ENCODE peak calls at places on chromosomes 7 and 10, in four cellular contexts. G is right cardiac atrium, K is adrenal gland, L is H1. Y is an unnamed sample.

GRCh38 chr10:103665439-103665838 is 171.9 kb downstream of the NEURL1 start:
- DNase-seq in K (no peak), L (no peak), G (peak), Y (no peak)

GRCh38 chr7:124084024-124084423 is 51.2 kb upstream of the TMEM229A start:
- DNase-seq in K (no peak), L (no peak), G (no peak), Y (no peak)

GRCh38 chr7:126993626-126994213 is 259.0 kb downstream of the GRM8 start:
- DNase-seq in L (no peak), G (no peak), K (no peak), Y (no peak)

GRCh38 chr10:12444981-12445700 is 95.8 kb downstream of the CAMK1D start:
- DNase-seq in G (no peak), L (no peak), K (no peak), Y (no peak)

GRCh38 chr7:92794386-92794785 is 42.0 kb downstream of the CDK6 start:
- DNase-seq in K (no peak), G (no peak), L (no peak), Y (no peak)

GRCh38 chr7:79398145-79398749 is 55.2 kb downstream of the MAGI2 start:
- DNase-seq in L (no peak), G (no peak), K (no peak), Y (no peak)

GRCh38 chr10:126597206-126597605 is 73.3 kb downstream of the C10orf90 start:
- DNase-seq in K (no peak), G (no peak), L (no peak), Y (no peak)

GRCh38 chr10:78829570-78829969 is 239.2 kb upstream of the ZMIZ1 start:
- DNase-seq in G (no peak), K (no peak), L (no peak), Y (no peak)

GRCh38 chr7:87450706-87451105 is 24.8 kb downstream of the ABCB4 start:
- DNase-seq in G (no peak), L (no peak), K (no peak), Y (no peak)

DNA sequence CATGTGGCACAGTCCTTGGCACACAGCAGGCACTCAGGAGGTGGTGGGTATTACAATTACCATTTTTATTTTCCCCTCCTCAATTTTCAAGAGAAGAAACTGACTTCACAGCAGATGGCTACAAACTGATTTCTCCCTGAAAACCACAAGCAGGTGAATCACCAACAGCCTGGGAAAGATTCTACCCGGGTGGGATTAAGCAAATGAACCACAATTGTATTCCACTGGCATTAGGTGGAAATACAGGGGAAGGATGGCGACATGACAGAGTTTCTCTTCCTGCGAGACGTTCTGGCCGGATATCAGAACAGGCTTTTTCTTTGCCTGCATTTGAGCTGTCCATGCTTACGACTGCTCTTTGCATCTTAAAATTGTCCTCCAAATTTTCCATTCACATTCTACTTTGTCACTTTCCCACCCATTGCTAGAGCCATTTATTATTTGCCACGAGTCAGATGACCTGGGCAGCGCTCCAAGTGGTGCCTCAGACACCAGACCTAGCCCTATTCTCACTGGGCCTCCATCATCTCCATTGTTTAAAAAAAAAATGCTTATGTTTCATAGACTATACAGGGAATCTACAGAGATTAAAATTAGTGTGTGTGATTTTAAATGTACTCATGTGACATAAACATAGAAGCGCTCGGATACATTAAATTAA is 4.6 kb downstream of the DENND11 start:
- DNase-seq in K (peak), L (no peak), G (peak), Y (no peak)
- H3K27ac ChIP-seq in K (no peak), L (no peak), G (no peak), Y (no peak)

DNA sequence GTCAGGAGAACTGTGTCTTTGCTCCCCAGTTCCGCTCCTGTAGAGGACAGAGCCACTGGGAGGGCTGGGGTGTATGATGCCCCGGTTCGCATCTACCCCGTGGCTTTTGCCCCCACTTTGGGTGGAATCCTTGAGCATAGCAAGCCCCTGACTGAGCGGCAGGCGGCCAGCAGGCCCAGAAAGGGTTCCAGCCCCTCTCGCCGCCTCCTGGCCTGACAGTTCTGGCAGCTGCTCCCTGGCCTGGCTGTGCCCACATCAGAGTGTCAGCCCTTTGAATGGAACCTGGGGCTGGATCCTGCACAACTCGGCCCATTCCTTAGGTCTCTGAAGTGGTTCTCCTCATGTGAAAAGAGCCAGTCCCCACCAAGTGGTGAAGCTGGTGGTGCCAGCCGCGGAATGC is 106.7 kb downstream of the GRK5 start:
- DNase-seq in G (peak), L (no peak), K (no peak), Y (no peak)
- H3K27ac ChIP-seq in G (peak), L (no peak), K (no peak), Y (no peak)

DNA sequence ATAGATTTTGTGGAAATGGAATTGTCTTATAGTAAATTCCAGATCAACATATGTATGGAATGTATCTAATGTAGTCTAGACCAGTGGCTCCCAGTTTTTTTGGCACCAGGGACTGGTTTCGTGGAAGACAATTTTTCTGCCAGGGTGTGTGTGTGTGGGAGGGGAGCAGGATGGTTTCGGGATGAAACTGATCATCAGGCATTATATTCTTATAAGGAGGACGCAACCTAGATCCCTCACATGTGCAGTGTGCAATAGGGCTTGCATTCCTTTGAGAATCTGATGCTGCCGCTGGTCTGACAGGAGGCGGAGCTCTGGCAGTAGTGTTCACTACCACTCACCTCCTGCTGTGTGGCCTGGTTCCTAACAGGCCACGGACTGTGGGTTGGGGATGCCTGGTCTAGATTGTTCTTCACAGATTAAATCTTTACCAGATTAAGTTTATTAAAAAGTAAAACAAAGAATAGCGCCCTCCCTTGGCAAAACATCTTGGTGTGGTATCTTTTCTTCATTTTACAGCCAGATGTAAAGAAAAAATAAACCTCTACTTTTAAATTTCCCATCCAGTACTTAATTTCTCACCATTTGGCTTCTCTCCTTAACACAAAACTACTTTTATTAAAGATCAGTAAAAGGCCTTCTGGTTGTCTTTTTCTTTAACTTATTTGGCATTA is 48.4 kb downstream of the SEPTIN7 start:
- DNase-seq in K (no peak), G (no peak), L (no peak), Y (no peak)
- H3K27ac ChIP-seq in K (no peak), G (no peak), L (no peak), Y (no peak)

DNA sequence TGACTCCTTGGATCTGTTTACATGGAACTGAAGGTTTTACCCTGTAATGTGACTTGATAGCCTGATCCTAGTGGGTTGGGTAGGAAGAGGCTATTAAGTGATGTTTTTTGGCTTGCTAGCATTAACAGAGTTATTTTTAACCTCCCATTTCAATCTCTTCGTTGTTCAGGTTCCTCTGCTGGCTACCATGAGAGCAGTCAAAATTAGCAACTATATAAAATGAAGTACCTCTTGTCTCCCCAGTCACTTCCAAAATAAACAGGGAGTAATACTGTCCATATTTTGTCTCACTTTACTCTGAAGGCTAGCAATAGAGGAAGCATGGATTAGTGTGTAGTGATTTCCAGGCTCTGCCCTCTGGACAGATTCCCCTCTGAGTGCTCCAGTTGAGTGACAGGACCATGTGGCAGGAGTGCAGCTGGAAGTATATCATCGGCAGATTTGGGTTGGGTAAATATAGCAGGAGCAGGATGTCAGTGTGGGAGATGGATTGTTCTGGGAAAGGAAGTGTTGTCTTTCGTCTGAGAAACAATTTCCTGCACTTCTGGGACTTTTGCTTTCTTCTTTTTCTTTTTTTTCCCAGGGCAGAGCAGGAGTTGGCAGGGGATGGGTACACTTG is 35.2 kb downstream of the GBF1 start:
- DNase-seq in L (no peak), G (no peak), K (no peak), Y (no peak)
- H3K27ac ChIP-seq in L (no peak), G (peak), K (no peak), Y (no peak)